ENCODE peak calls at places on chromosome 9, in ten cellular contexts. One of them, this sample, is unnamed. For H3K36me3 and H3K27me3, the result is how much of the 10 kb centered on the place peaks cover.

GRCh38 chr9:77910216-77910615 is 121.4 kb downstream of the GNAQ start:
- DNase-seq in PC-3: no peak
- DNase-seq in BE2C: no peak
- DNase-seq in fibroblast of lung: no peak
- DNase-seq in hepatocyte: no peak
- DNase-seq in cardiac muscle cell: no peak
- DNase-seq in neuronal stem cell: no peak
- DNase-seq in transverse colon: no peak
- DNase-seq in upper lobe of right lung: no peak
- DNase-seq in GM23248: peak
- DNase-seq in this sample: no peak

GRCh38 chr9:86807577-86807976 is 139.7 kb downstream of the GAS1 start:
- DNase-seq in PC-3: no peak
- DNase-seq in BE2C: no peak
- DNase-seq in fibroblast of lung: peak
- DNase-seq in hepatocyte: peak
- DNase-seq in cardiac muscle cell: peak
- DNase-seq in neuronal stem cell: peak
- DNase-seq in transverse colon: no peak
- DNase-seq in upper lobe of right lung: no peak
- DNase-seq in GM23248: peak
- DNase-seq in this sample: peak

GRCh38 chr9:35808433-35808832 is 3.6 kb downstream of the SPAG8 start:
- DNase-seq in PC-3: no peak
- DNase-seq in BE2C: no peak
- DNase-seq in fibroblast of lung: no peak
- DNase-seq in hepatocyte: no peak
- DNase-seq in cardiac muscle cell: no peak
- DNase-seq in neuronal stem cell: no peak
- DNase-seq in transverse colon: no peak
- DNase-seq in upper lobe of right lung: no peak
- DNase-seq in GM23248: no peak
- DNase-seq in this sample: no peak

GRCh38 chr9:122080986-122081385 is 12.1 kb downstream of the TTLL11 start:
- DNase-seq in PC-3: no peak
- DNase-seq in BE2C: no peak
- DNase-seq in fibroblast of lung: no peak
- DNase-seq in hepatocyte: no peak
- DNase-seq in cardiac muscle cell: no peak
- DNase-seq in neuronal stem cell: no peak
- DNase-seq in transverse colon: no peak
- DNase-seq in upper lobe of right lung: no peak
- DNase-seq in GM23248: no peak
- DNase-seq in this sample: no peak

GRCh38 chr9:21919377-21920362 is 74.5 kb downstream of the CDKN2A start:
- DNase-seq in PC-3: peak
- DNase-seq in BE2C: no peak
- DNase-seq in fibroblast of lung: peak
- DNase-seq in hepatocyte: no peak
- DNase-seq in cardiac muscle cell: no peak
- DNase-seq in neuronal stem cell: no peak
- DNase-seq in transverse colon: no peak
- DNase-seq in upper lobe of right lung: no peak
- DNase-seq in GM23248: peak
- DNase-seq in this sample: no peak

GRCh38 chr9:129572052-129572425 is 48.9 kb downstream of the C9orf50 start:
- DNase-seq in PC-3: no peak
- DNase-seq in BE2C: no peak
- DNase-seq in fibroblast of lung: no peak
- DNase-seq in hepatocyte: no peak
- DNase-seq in cardiac muscle cell: no peak
- DNase-seq in neuronal stem cell: no peak
- DNase-seq in transverse colon: no peak
- DNase-seq in upper lobe of right lung: no peak
- DNase-seq in GM23248: no peak
- DNase-seq in this sample: no peak

GRCh38 chr9:131020388-131020787 is 11.4 kb downstream of the LAMC3 start:
- DNase-seq in PC-3: peak
- DNase-seq in BE2C: no peak
- DNase-seq in fibroblast of lung: peak
- DNase-seq in hepatocyte: peak
- DNase-seq in cardiac muscle cell: no peak
- DNase-seq in neuronal stem cell: no peak
- DNase-seq in transverse colon: no peak
- DNase-seq in upper lobe of right lung: no peak
- DNase-seq in GM23248: peak
- DNase-seq in this sample: no peak

GRCh38 chr9:80951675-80952074 is 737.7 kb downstream of the TLE1 start:
- DNase-seq in PC-3: no peak
- DNase-seq in BE2C: no peak
- DNase-seq in fibroblast of lung: peak
- DNase-seq in hepatocyte: no peak
- DNase-seq in cardiac muscle cell: no peak
- DNase-seq in neuronal stem cell: no peak
- DNase-seq in transverse colon: no peak
- DNase-seq in upper lobe of right lung: no peak
- DNase-seq in GM23248: peak
- DNase-seq in this sample: no peak

GRCh38 chr9:108035485-108035884 is 545.9 kb upstream of the KLF4 start:
- DNase-seq in PC-3: no peak
- DNase-seq in BE2C: no peak
- DNase-seq in fibroblast of lung: no peak
- DNase-seq in hepatocyte: no peak
- DNase-seq in cardiac muscle cell: no peak
- DNase-seq in neuronal stem cell: no peak
- DNase-seq in transverse colon: no peak
- DNase-seq in upper lobe of right lung: no peak
- DNase-seq in GM23248: peak
- DNase-seq in this sample: no peak

GRCh38 chr9:131264231-131264630 is 12.1 kb downstream of the FAM78A start:
- DNase-seq in PC-3: no peak
- DNase-seq in BE2C: peak
- DNase-seq in fibroblast of lung: no peak
- DNase-seq in hepatocyte: no peak
- DNase-seq in cardiac muscle cell: no peak
- DNase-seq in neuronal stem cell: no peak
- DNase-seq in transverse colon: no peak
- DNase-seq in upper lobe of right lung: no peak
- DNase-seq in GM23248: no peak
- DNase-seq in this sample: peak

GRCh38 chr9:125747765-125748510 is 765 bp downstream of the PBX3 start:
- DNase-seq in PC-3: peak
- DNase-seq in BE2C: peak
- DNase-seq in fibroblast of lung: no peak
- DNase-seq in hepatocyte: peak
- DNase-seq in cardiac muscle cell: peak
- DNase-seq in neuronal stem cell: no peak
- DNase-seq in transverse colon: peak
- DNase-seq in upper lobe of right lung: peak
- DNase-seq in GM23248: peak
- DNase-seq in this sample: peak

GRCh38 chr9:125747053-125747764 is at the start of gene PBX3:
- DNase-seq in PC-3: peak
- DNase-seq in BE2C: peak
- DNase-seq in fibroblast of lung: peak
- DNase-seq in hepatocyte: peak
- DNase-seq in cardiac muscle cell: peak
- DNase-seq in neuronal stem cell: peak
- DNase-seq in transverse colon: peak
- DNase-seq in upper lobe of right lung: peak
- DNase-seq in GM23248: peak
- DNase-seq in this sample: peak

GRCh38 chr9:125746017-125746773 is 978 bp upstream of the PBX3 start:
- DNase-seq in PC-3: peak
- DNase-seq in BE2C: peak
- DNase-seq in fibroblast of lung: peak
- DNase-seq in hepatocyte: peak
- DNase-seq in cardiac muscle cell: peak
- DNase-seq in neuronal stem cell: peak
- DNase-seq in transverse colon: peak
- DNase-seq in upper lobe of right lung: peak
- DNase-seq in GM23248: peak
- DNase-seq in this sample: peak

GRCh38 chr9:125745682-125746016 is 1.5 kb upstream of the PBX3 start:
- DNase-seq in PC-3: no peak
- DNase-seq in BE2C: no peak
- DNase-seq in fibroblast of lung: no peak
- DNase-seq in hepatocyte: no peak
- DNase-seq in cardiac muscle cell: no peak
- DNase-seq in neuronal stem cell: no peak
- DNase-seq in transverse colon: no peak
- DNase-seq in upper lobe of right lung: no peak
- DNase-seq in GM23248: no peak
- DNase-seq in this sample: no peak

GRCh38 chr9:125746774-125747052 is 460 bp upstream of the PBX3 start:
- DNase-seq in PC-3: no peak
- DNase-seq in BE2C: no peak
- DNase-seq in fibroblast of lung: no peak
- DNase-seq in hepatocyte: no peak
- DNase-seq in cardiac muscle cell: no peak
- DNase-seq in neuronal stem cell: no peak
- DNase-seq in transverse colon: no peak
- DNase-seq in upper lobe of right lung: no peak
- DNase-seq in GM23248: peak
- DNase-seq in this sample: no peak
- H3K4me3 ChIP-seq in PC-3: peak
- H3K4me3 ChIP-seq in BE2C: no peak
- H3K4me3 ChIP-seq in fibroblast of lung: no peak
- H3K4me3 ChIP-seq in hepatocyte: peak
- H3K4me3 ChIP-seq in cardiac muscle cell: peak
- H3K4me3 ChIP-seq in neuronal stem cell: peak
- H3K4me3 ChIP-seq in transverse colon: no peak
- H3K4me3 ChIP-seq in upper lobe of right lung: peak
- H3K4me3 ChIP-seq in GM23248: peak
- H3K4me3 ChIP-seq in this sample: peak

GRCh38 chr9:2821855-2822254 is 22.0 kb downstream of the PUM3 start:
- DNase-seq in PC-3: no peak
- DNase-seq in BE2C: no peak
- DNase-seq in fibroblast of lung: no peak
- DNase-seq in hepatocyte: no peak
- DNase-seq in cardiac muscle cell: no peak
- DNase-seq in neuronal stem cell: no peak
- DNase-seq in transverse colon: no peak
- DNase-seq in upper lobe of right lung: no peak
- DNase-seq in GM23248: no peak
- DNase-seq in this sample: no peak

GRCh38 chr9:2824054-2824453 is 19.8 kb downstream of the PUM3 start:
- DNase-seq in PC-3: no peak
- DNase-seq in BE2C: no peak
- DNase-seq in fibroblast of lung: no peak
- DNase-seq in hepatocyte: no peak
- DNase-seq in cardiac muscle cell: no peak
- DNase-seq in neuronal stem cell: no peak
- DNase-seq in transverse colon: no peak
- DNase-seq in upper lobe of right lung: no peak
- DNase-seq in GM23248: no peak
- DNase-seq in this sample: no peak

GRCh38 chr9:2819165-2819564 is 24.7 kb downstream of the PUM3 start:
- DNase-seq in PC-3: no peak
- DNase-seq in BE2C: no peak
- DNase-seq in fibroblast of lung: no peak
- DNase-seq in hepatocyte: no peak
- DNase-seq in cardiac muscle cell: no peak
- DNase-seq in neuronal stem cell: no peak
- DNase-seq in transverse colon: no peak
- DNase-seq in upper lobe of right lung: no peak
- DNase-seq in GM23248: no peak
- DNase-seq in this sample: no peak

GRCh38 chr9:2826291-2826690 is 17.6 kb downstream of the PUM3 start:
- DNase-seq in PC-3: no peak
- DNase-seq in BE2C: no peak
- DNase-seq in fibroblast of lung: no peak
- DNase-seq in hepatocyte: no peak
- DNase-seq in cardiac muscle cell: no peak
- DNase-seq in neuronal stem cell: no peak
- DNase-seq in transverse colon: no peak
- DNase-seq in upper lobe of right lung: no peak
- DNase-seq in GM23248: no peak
- DNase-seq in this sample: no peak

GRCh38 chr9:2824564-2824963 is 19.3 kb downstream of the PUM3 start:
- DNase-seq in PC-3: no peak
- DNase-seq in BE2C: peak
- DNase-seq in fibroblast of lung: peak
- DNase-seq in hepatocyte: no peak
- DNase-seq in cardiac muscle cell: peak
- DNase-seq in neuronal stem cell: no peak
- DNase-seq in transverse colon: no peak
- DNase-seq in upper lobe of right lung: no peak
- DNase-seq in GM23248: no peak
- DNase-seq in this sample: peak
- H3K36me3 ChIP-seq in PC-3: half or more
- H3K36me3 ChIP-seq in BE2C: half or more
- H3K36me3 ChIP-seq in fibroblast of lung: under half
- H3K36me3 ChIP-seq in hepatocyte: under half
- H3K36me3 ChIP-seq in cardiac muscle cell: under half
- H3K36me3 ChIP-seq in neuronal stem cell: half or more
- H3K36me3 ChIP-seq in transverse colon: under half
- H3K36me3 ChIP-seq in upper lobe of right lung: half or more
- H3K36me3 ChIP-seq in GM23248: under half
- H3K36me3 ChIP-seq in this sample: under half

DNA sequence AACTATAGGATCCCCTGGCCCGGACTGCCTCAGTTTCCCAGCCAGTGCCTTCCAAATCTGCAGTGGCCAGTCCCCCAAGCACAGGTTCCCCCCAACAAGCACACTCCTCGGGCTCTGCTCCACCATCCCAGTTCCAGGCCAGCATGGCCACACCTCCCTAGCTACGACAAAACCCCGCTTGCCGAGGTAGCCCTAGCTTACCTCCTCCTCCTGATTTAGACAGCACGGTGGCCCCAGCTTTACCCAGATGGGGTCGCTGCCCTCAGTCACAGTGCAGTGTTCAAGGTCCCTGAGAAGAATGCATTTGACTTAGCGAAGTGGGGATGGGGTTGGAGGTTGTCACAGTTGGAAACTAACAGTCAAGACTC is 40.8 kb upstream of the GARNL3 start:
- DNase-seq in PC-3: no peak
- DNase-seq in BE2C: no peak
- DNase-seq in fibroblast of lung: no peak
- DNase-seq in hepatocyte: peak
- DNase-seq in cardiac muscle cell: peak
- DNase-seq in neuronal stem cell: no peak
- DNase-seq in transverse colon: no peak
- DNase-seq in upper lobe of right lung: no peak
- DNase-seq in GM23248: no peak
- DNase-seq in this sample: peak
- H3K27me3 ChIP-seq in PC-3: under half
- H3K27me3 ChIP-seq in BE2C: under half
- H3K27me3 ChIP-seq in fibroblast of lung: under half
- H3K27me3 ChIP-seq in hepatocyte: under half
- H3K27me3 ChIP-seq in cardiac muscle cell: under half
- H3K27me3 ChIP-seq in neuronal stem cell: under half
- H3K27me3 ChIP-seq in transverse colon: under half
- H3K27me3 ChIP-seq in upper lobe of right lung: under half
- H3K27me3 ChIP-seq in GM23248: under half
- H3K27me3 ChIP-seq in this sample: under half

DNA sequence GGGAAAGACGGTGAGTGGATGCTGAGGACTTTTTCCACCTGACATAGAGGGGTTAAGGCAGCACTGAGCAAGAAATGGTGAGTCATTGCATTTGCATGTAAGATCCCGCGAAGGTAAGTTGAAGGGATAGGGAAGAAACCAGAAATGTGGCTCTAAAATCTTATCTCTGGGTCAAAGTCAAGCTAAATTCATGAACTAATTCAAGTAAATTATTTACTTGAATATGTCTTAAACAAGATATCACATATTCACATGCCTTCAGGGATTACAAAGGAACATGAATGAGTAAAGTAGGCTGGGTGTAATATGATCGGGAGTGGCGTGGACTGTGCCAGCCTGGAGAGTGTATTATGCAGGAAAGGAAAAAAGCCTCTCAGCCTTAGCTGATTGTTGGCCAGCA is 74.4 kb upstream of the EQTN start:
- DNase-seq in PC-3: peak
- DNase-seq in BE2C: no peak
- DNase-seq in fibroblast of lung: peak
- DNase-seq in hepatocyte: peak
- DNase-seq in cardiac muscle cell: no peak
- DNase-seq in neuronal stem cell: no peak
- DNase-seq in transverse colon: peak
- DNase-seq in upper lobe of right lung: no peak
- DNase-seq in GM23248: no peak
- DNase-seq in this sample: no peak
- H3K4me3 ChIP-seq in PC-3: peak
- H3K4me3 ChIP-seq in BE2C: no peak
- H3K4me3 ChIP-seq in fibroblast of lung: no peak
- H3K4me3 ChIP-seq in hepatocyte: no peak
- H3K4me3 ChIP-seq in cardiac muscle cell: no peak
- H3K4me3 ChIP-seq in neuronal stem cell: no peak
- H3K4me3 ChIP-seq in transverse colon: no peak
- H3K4me3 ChIP-seq in upper lobe of right lung: no peak
- H3K4me3 ChIP-seq in GM23248: no peak
- H3K4me3 ChIP-seq in this sample: no peak